ENCODE peak calls at places on chromosomes 2 and 18, in seven cellular contexts. S is naive thymus-derived CD4-positive, alpha-beta T cell; A is CD4-positive, alpha-beta memory T cell; B is tibial nerve; P is lower lobe of right lung; E is aorta; N is heart left ventricle. I is an unnamed sample.

GRCh38 chr2:23606968-23607367 is 222.0 kb downstream of the KLHL29 start:
- DNase-seq in S (no peak), A (no peak), B (no peak), P (peak; percentile 25), E (peak; percentile 32), N (peak; percentile 28), I (no peak)

GRCh38 chr2:237154050-237154638 is 68.5 kb downstream of the COPS8 start:
- DNase-seq in S (peak; percentile 74), A (peak; percentile 58), B (no peak), P (no peak), E (no peak), N (no peak), I (peak; percentile 11)

GRCh38 chr2:217964255-217964654 is 38.5 kb downstream of the TNS1 start:
- DNase-seq in S (no peak), A (no peak), B (no peak), P (no peak), E (peak; percentile 64), N (no peak), I (no peak)

GRCh38 chr2:172119089-172119488 is 16.4 kb upstream of the DLX2 start:
- DNase-seq in S (no peak), A (no peak), B (no peak), P (no peak), E (no peak), N (no peak), I (no peak)

GRCh38 chr2:30565860-30566358 is 118.9 kb downstream of the LCLAT1 start:
- DNase-seq in S (no peak), A (no peak), B (peak; percentile 16), P (no peak), E (no peak), N (peak; percentile 58), I (no peak)

GRCh38 chr2:122927217-122927616 is 1097.9 kb upstream of the CNTNAP5 start:
- DNase-seq in S (no peak), A (no peak), B (no peak), P (no peak), E (no peak), N (no peak), I (no peak)

GRCh38 chr2:12921321-12921720 is 204.6 kb downstream of the TRIB2 start:
- DNase-seq in S (no peak), A (no peak), B (no peak), P (no peak), E (no peak), N (no peak), I (no peak)

GRCh38 chr18:68714356-68714706 is 577 bp downstream of the TMX3 start:
- DNase-seq in S (no peak), A (peak; percentile 13), B (peak; percentile 21), P (peak; percentile 47), E (no peak), N (no peak), I (no peak)

GRCh38 chr2:120522151-120522751 is 176.3 kb downstream of the INHBB start:
- DNase-seq in S (no peak), A (no peak), B (no peak), P (no peak), E (peak; percentile 64), N (peak; percentile 58), I (no peak)

GRCh38 chr2:205852457-205852856 is 170.2 kb downstream of the NRP2 start:
- DNase-seq in S (no peak), A (no peak), B (no peak), P (no peak), E (no peak), N (no peak), I (no peak)

GRCh38 chr2:25146896-25147295 is 21.5 kb downstream of the POMC start:
- DNase-seq in S (no peak), A (no peak), B (no peak), P (no peak), E (no peak), N (peak; percentile 33), I (no peak)

GRCh38 chr2:105553538-105554196 is 154.8 kb upstream of the FHL2 start:
- DNase-seq in S (no peak), A (no peak), B (no peak), P (no peak), E (no peak), N (no peak), I (no peak)

GRCh38 chr2:128466377-128467175 is 147.9 kb upstream of the HS6ST1 start:
- DNase-seq in S (no peak), A (no peak), B (no peak), P (no peak), E (peak; percentile 87), N (peak; percentile 80), I (no peak)

GRCh38 chr2:128469203-128469602 is 150.5 kb upstream of the HS6ST1 start:
- DNase-seq in S (no peak), A (no peak), B (no peak), P (no peak), E (no peak), N (no peak), I (no peak)

GRCh38 chr2:128465246-128466170 is 146.8 kb upstream of the HS6ST1 start:
- DNase-seq in S (no peak), A (no peak), B (no peak), P (no peak), E (no peak), N (no peak), I (no peak)

GRCh38 chr2:128468186-128468585 is 149.5 kb upstream of the HS6ST1 start:
- DNase-seq in S (no peak), A (no peak), B (no peak), P (no peak), E (no peak), N (no peak), I (no peak)

DNA sequence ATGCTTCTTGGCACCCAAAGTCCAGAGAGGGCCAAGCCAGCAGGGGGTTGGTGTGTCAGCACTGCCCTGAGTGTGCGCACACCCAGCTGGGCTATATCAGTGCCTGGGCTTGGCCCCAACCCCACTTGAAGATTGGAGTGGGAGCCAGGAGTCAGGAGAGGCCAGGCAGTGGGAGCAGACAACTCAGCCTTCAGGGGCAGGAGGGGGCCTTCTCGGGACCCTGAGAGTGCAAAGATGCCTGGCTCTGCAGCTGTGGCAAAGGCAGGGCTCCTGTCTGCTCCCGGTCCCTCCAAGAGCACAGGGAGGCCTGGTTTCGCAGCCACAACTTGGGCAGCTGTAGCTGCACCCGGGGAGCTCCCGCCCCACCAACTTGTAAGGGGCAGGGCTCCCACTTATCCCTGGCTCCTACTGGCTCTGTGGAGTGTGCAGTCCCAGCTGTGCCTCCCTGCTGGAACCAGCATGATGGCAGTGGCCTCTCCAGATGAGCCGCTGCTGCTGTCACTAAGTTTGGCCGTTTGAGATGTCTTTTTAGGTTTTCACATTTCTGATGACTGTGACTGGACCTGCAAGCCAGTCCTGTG is 148.7 kb upstream of the HS6ST1 start:
- DNase-seq in S (no peak), A (no peak), B (no peak), P (no peak), E (no peak), N (no peak), I (no peak)
- H3K4me3 ChIP-seq in S (no peak overlapping the region), A (no peak overlapping the region), B (no peak overlapping the region), P (no peak overlapping the region), E (no peak overlapping the region), N (no peak overlapping the region), I (no peak overlapping the region)

GRCh38 chr2:74863802-74864248 is 29.9 kb downstream of the HK2 start:
- DNase-seq in S (no peak), A (no peak), B (no peak), P (no peak), E (no peak), N (no peak), I (no peak)

GRCh38 chr2:74865770-74866674 is 32.1 kb downstream of the HK2 start:
- DNase-seq in S (no peak), A (no peak), B (no peak), P (no peak), E (no peak), N (no peak), I (no peak)

GRCh38 chr2:74867841-74868658 is 34.1 kb downstream of the HK2 start:
- DNase-seq in S (no peak), A (no peak), B (no peak), P (no peak), E (no peak), N (no peak), I (no peak)

GRCh38 chr2:74862268-74862964 is 28.5 kb downstream of the HK2 start:
- DNase-seq in S (no peak), A (no peak), B (no peak), P (no peak), E (peak; percentile 9), N (no peak), I (no peak)

DNA sequence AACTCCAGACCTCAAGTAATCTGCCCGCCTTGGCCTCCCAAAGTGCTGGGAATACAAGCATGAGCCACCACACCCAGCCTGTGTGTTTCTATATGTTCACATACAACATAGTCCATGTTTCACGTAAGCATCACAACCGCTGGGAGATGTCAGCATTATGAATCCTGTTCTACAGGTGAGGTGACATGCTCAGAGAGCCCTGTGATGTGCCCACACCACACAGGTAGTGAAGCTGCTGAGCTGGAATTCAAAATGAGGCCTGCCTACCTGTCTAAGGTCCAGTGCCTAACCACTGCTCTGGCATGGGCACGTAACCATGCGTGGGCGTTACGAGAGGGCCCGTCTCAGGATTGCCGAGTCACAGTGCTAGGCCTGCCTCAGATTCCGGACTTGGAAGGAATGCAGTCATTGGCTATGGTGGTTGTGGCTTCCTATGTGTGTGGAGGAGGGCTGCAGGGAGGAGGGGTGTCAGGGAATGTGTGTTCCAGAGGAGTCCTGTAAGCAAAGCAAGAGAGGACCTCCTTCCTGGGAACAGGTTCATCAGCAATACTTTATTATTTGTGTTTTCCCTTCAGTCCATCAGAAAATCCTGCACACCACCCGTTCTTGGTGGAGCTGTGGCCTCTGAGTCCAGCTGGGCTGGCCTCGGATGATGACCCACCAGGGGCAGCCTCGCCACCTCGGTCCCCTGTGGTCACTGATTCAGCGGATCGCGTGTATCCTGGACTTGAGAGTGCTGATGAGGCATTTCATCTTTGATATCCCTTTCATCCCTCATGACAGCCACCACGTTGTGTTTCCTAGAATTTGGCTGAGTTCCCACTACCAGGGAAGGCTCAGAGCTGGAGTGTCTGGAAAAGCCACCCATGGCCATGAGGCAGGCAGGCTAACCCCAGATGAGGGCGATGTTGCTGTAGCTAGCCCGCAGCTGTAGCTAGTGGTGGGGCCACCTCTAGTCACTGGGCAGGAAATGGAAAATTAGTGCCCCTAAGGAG is 31.1 kb downstream of the HK2 start:
- DNase-seq in S (no peak), A (no peak), B (no peak), P (peak; percentile 68), E (no peak), N (no peak), I (no peak)
- H3K4me1 ChIP-seq in S (no peaks in the 10 kb centered on the region), A (no peaks in the 10 kb centered on the region), B (no peaks in the 10 kb centered on the region), P (peaks cover 77% of the 10 kb centered on the region), E (no peaks in the 10 kb centered on the region), N (peaks cover 8% of the 10 kb centered on the region), I (no peaks in the 10 kb centered on the region)

GRCh38 chr18:44696892-44697291 is 16.2 kb downstream of the SETBP1 start:
- DNase-seq in S (no peak), A (no peak), B (no peak), P (no peak), E (no peak), N (no peak), I (no peak)
- H3K27ac ChIP-seq in S (no peak overlapping the region), A (no peak overlapping the region), B (peak overlapping the region; percentile 58), P (no peak overlapping the region), E (no peak overlapping the region), N (no peak overlapping the region), I (no peak overlapping the region)

GRCh38 chr2:173160618-173161017 is 85.0 kb downstream of the MAP3K20 start:
- DNase-seq in S (no peak), A (no peak), B (no peak), P (no peak), E (no peak), N (no peak), I (no peak)
- H3K4me3 ChIP-seq in S (no peak overlapping the region), A (no peak overlapping the region), B (no peak overlapping the region), P (no peak overlapping the region), E (no peak overlapping the region), N (no peak overlapping the region), I (no peak overlapping the region)